ENCODE peak calls at places on chromosomes 13 and 19, in nine cellular contexts. O, E, C, V, B, K, H, Q and G are unnamed samples.

GRCh38 chr19:19900574-19901444 is at the start of gene ZNF93:
- DNase-seq in H (peak), C (peak), O (peak), K (peak), E (peak), Q (peak), V (peak), B (peak), G (peak)

GRCh38 chr13:113926951-113927660 is 46.8 kb downstream of the C13orf46 start:
- DNase-seq in V (no peak), Q (no peak), E (peak), C (no peak), B (no peak), H (no peak), O (no peak), K (no peak), G (no peak)

GRCh38 chr13:49527123-49527522 is 31.4 kb downstream of the PHF11 start:
- DNase-seq in B (no peak), K (no peak), Q (no peak), E (no peak), C (no peak), O (no peak), V (no peak), H (no peak), G (no peak)

GRCh38 chr19:37893845-37894575 is 12.4 kb downstream of the WDR87 start:
- DNase-seq in H (no peak), V (no peak), K (no peak), O (no peak), B (no peak), C (no peak), Q (no peak), E (no peak), G (no peak)

GRCh38 chr13:109611912-109612691 is 174.3 kb downstream of the IRS2 start:
- DNase-seq in K (no peak), C (no peak), O (no peak), E (no peak), Q (no peak), H (no peak), V (no peak), B (no peak), G (no peak)

GRCh38 chr19:50720181-50720920 is 749 bp upstream of the SHANK1 start:
- DNase-seq in V (no peak), Q (no peak), H (no peak), C (no peak), B (peak), K (no peak), O (no peak), E (no peak), G (no peak)

GRCh38 chr19:55600336-55601028 is 394 bp downstream of the ZNF524 start:
- DNase-seq in E (no peak), V (peak), K (peak), B (peak), H (no peak), Q (peak), C (no peak), O (no peak), G (peak)

GRCh38 chr19:16338470-16339360 is 14.1 kb downstream of the KLF2 start:
- DNase-seq in C (peak), B (peak), V (no peak), E (no peak), Q (no peak), K (peak), O (peak), H (peak), G (no peak)

GRCh38 chr19:33052352-33052972 is 12.2 kb downstream of the RHPN2 start:
- DNase-seq in C (no peak), K (no peak), V (no peak), H (peak), E (no peak), Q (no peak), O (peak), B (peak), G (no peak)

GRCh38 chr13:95607363-95607762 is 37.1 kb downstream of the DZIP1 start:
- DNase-seq in C (no peak), E (no peak), O (peak), V (no peak), Q (no peak), H (peak), K (no peak), B (peak), G (no peak)

GRCh38 chr13:29948791-29949190 is 98.4 kb upstream of the UBL3 start:
- DNase-seq in C (no peak), O (no peak), K (no peak), V (no peak), E (no peak), H (no peak), B (no peak), Q (no peak), G (no peak)

GRCh38 chr19:39873385-39873784 is 27.2 kb upstream of the FBL start:
- DNase-seq in V (no peak), B (no peak), Q (no peak), O (no peak), K (no peak), C (no peak), E (no peak), H (no peak), G (no peak)

GRCh38 chr13:76764429-76764828 is 121.8 kb downstream of the KCTD12 start:
- DNase-seq in Q (no peak), E (peak), V (no peak), B (peak), O (peak), K (no peak), H (peak), C (no peak), G (no peak)

GRCh38 chr19:6801397-6802086 is 29.0 kb downstream of the VAV1 start:
- DNase-seq in V (no peak), O (no peak), C (peak), K (peak), H (peak), Q (no peak), B (no peak), E (no peak), G (no peak)

GRCh38 chr13:110637747-110638146 is 22.4 kb downstream of the NAXD start:
- DNase-seq in O (no peak), C (no peak), K (no peak), Q (no peak), B (no peak), H (no peak), V (no peak), E (peak), G (no peak)

GRCh38 chr13:44814144-44814543 is 175.1 kb downstream of the NUFIP1 start:
- DNase-seq in Q (no peak), K (no peak), V (no peak), E (no peak), H (no peak), B (peak), C (no peak), O (no peak), G (no peak)

GRCh38 chr19:1027953-1028902 is 1.8 kb downstream of the CNN2 start:
- DNase-seq in C (peak), K (no peak), E (no peak), Q (no peak), H (peak), B (peak), V (peak), O (peak), G (peak)